ENCODE peak calls at places on chromosomes 5 and 9, in five cellular contexts. One of them, this sample, is unnamed.

GRCh38 chr5:111551569-111552275 is 39.4 kb upstream of the STARD4 start:
- DNase-seq in neuronal stem cell: no peak
- DNase-seq in IMR-90: no peak
- DNase-seq in mesenchymal stem cell: peak; percentile 52
- DNase-seq in H9: no peak
- DNase-seq in this sample: peak; percentile 68

GRCh38 chr5:95842955-95843544 is 20.5 kb upstream of the GLRX start:
- DNase-seq in neuronal stem cell: no peak
- DNase-seq in IMR-90: peak; percentile 75
- DNase-seq in mesenchymal stem cell: peak; percentile 94
- DNase-seq in H9: peak; percentile 57
- DNase-seq in this sample: peak; percentile 90

GRCh38 chr5:16800477-16800876 is 135.6 kb downstream of the MYO10 start:
- DNase-seq in neuronal stem cell: no peak
- DNase-seq in IMR-90: no peak
- DNase-seq in mesenchymal stem cell: no peak
- DNase-seq in H9: no peak
- DNase-seq in this sample: no peak

GRCh38 chr9:108599571-108599970 is 256.2 kb downstream of the ACTL7B start:
- DNase-seq in neuronal stem cell: no peak
- DNase-seq in IMR-90: no peak
- DNase-seq in mesenchymal stem cell: no peak
- DNase-seq in H9: no peak
- DNase-seq in this sample: no peak

GRCh38 chr9:99822596-99823391 is 1.1 kb downstream of the NR4A3 start:
- DNase-seq in neuronal stem cell: peak; percentile 69
- DNase-seq in IMR-90: peak; percentile 51
- DNase-seq in mesenchymal stem cell: peak; percentile 81
- DNase-seq in H9: peak; percentile 81
- DNase-seq in this sample: peak; percentile 89

GRCh38 chr9:19201899-19202891 is 28.3 kb upstream of the DENND4C start:
- DNase-seq in neuronal stem cell: no peak
- DNase-seq in IMR-90: no peak
- DNase-seq in mesenchymal stem cell: peak; percentile 23
- DNase-seq in H9: peak; percentile 32
- DNase-seq in this sample: peak; percentile 97

GRCh38 chr5:8930021-8930420 is 615.9 kb downstream of the SEMA5A start:
- DNase-seq in neuronal stem cell: no peak
- DNase-seq in IMR-90: no peak
- DNase-seq in mesenchymal stem cell: no peak
- DNase-seq in H9: no peak
- DNase-seq in this sample: no peak

GRCh38 chr5:115543365-115543700 is 1.2 kb downstream of the FEM1C start:
- DNase-seq in neuronal stem cell: no peak
- DNase-seq in IMR-90: no peak
- DNase-seq in mesenchymal stem cell: peak; percentile 26
- DNase-seq in H9: no peak
- DNase-seq in this sample: no peak

GRCh38 chr5:17898766-17899165 is 264.5 kb downstream of the TAF11L14 start:
- DNase-seq in neuronal stem cell: no peak
- DNase-seq in IMR-90: no peak
- DNase-seq in mesenchymal stem cell: no peak
- DNase-seq in H9: no peak
- DNase-seq in this sample: no peak

GRCh38 chr5:14322437-14323187 is 179.5 kb downstream of the TRIO start:
- DNase-seq in neuronal stem cell: no peak
- DNase-seq in IMR-90: no peak
- DNase-seq in mesenchymal stem cell: no peak
- DNase-seq in H9: no peak
- DNase-seq in this sample: peak; percentile 52

GRCh38 chr5:58635416-58635815 is 52.5 kb downstream of the RAB3C start:
- DNase-seq in neuronal stem cell: no peak
- DNase-seq in IMR-90: no peak
- DNase-seq in mesenchymal stem cell: no peak
- DNase-seq in H9: no peak
- DNase-seq in this sample: no peak

GRCh38 chr9:28735943-28736342 is 1162.7 kb upstream of the C9orf72 start:
- DNase-seq in neuronal stem cell: no peak
- DNase-seq in IMR-90: no peak
- DNase-seq in mesenchymal stem cell: no peak
- DNase-seq in H9: no peak
- DNase-seq in this sample: no peak

GRCh38 chr9:91360551-91361293 is 996 bp downstream of the AUH start:
- DNase-seq in neuronal stem cell: peak; percentile 15
- DNase-seq in IMR-90: no peak
- DNase-seq in mesenchymal stem cell: peak; percentile 22
- DNase-seq in H9: no peak
- DNase-seq in this sample: peak; percentile 84

GRCh38 chr5:132386644-132387286 is 17.3 kb downstream of the SLC22A5 start:
- DNase-seq in neuronal stem cell: peak; percentile 45
- DNase-seq in IMR-90: peak; percentile 71
- DNase-seq in mesenchymal stem cell: peak; percentile 82
- DNase-seq in H9: peak; percentile 77
- DNase-seq in this sample: peak; percentile 72

GRCh38 chr5:122078116-122078865 is at the start of gene LOX:
- DNase-seq in neuronal stem cell: peak; percentile 49
- DNase-seq in IMR-90: peak; percentile 98
- DNase-seq in mesenchymal stem cell: peak; percentile 94
- DNase-seq in H9: peak; percentile 50
- DNase-seq in this sample: peak; percentile 65

GRCh38 chr5:68533571-68534051 is 318.1 kb downstream of the PIK3R1 start:
- DNase-seq in neuronal stem cell: no peak
- DNase-seq in IMR-90: no peak
- DNase-seq in mesenchymal stem cell: no peak
- DNase-seq in H9: no peak
- DNase-seq in this sample: no peak

GRCh38 chr9:85726737-85727136 is 15.0 kb downstream of the AGTPBP1 start:
- DNase-seq in neuronal stem cell: no peak
- DNase-seq in IMR-90: no peak
- DNase-seq in mesenchymal stem cell: no peak
- DNase-seq in H9: no peak
- DNase-seq in this sample: no peak

GRCh38 chr5:104241051-104241450 is 678.5 kb upstream of the NUDT12 start:
- DNase-seq in neuronal stem cell: no peak
- DNase-seq in IMR-90: no peak
- DNase-seq in mesenchymal stem cell: no peak
- DNase-seq in H9: no peak
- DNase-seq in this sample: no peak

GRCh38 chr9:16744386-16744785 is 126.1 kb downstream of the BNC2 start:
- DNase-seq in neuronal stem cell: no peak
- DNase-seq in IMR-90: peak; percentile 58
- DNase-seq in mesenchymal stem cell: peak; percentile 53
- DNase-seq in H9: no peak
- DNase-seq in this sample: no peak

GRCh38 chr9:135346438-135347050 is 133.0 kb upstream of the PPP1R26 start:
- DNase-seq in neuronal stem cell: no peak
- DNase-seq in IMR-90: no peak
- DNase-seq in mesenchymal stem cell: no peak
- DNase-seq in H9: no peak
- DNase-seq in this sample: no peak

DNA sequence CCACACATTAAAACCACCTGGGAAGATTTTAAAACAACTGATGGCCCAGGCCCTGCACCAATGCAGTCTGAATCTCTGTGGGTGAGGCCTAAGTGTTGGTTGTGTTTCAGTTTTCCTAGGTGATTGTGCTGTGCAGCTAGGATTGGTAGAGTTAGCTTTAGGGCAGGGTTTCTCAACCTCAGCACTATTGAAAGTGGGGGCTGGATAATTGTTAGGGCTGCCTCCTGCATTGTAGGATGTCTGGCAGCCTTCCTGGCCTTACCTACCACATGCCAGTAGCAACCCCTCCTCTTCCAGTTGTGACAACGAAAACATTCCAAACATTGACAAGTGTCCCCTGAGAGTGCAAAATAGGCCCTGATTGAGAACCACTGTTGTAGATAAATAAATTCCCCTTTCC is 337.0 kb downstream of the KIAA0825 start:
- DNase-seq in neuronal stem cell: no peak
- DNase-seq in IMR-90: no peak
- DNase-seq in mesenchymal stem cell: no peak
- DNase-seq in H9: no peak
- DNase-seq in this sample: peak; percentile 93
- H2BK5ac ChIP-seq in neuronal stem cell: no peak overlapping the region
- H2BK5ac ChIP-seq in IMR-90: no peak overlapping the region
- H2BK5ac ChIP-seq in mesenchymal stem cell: no peak overlapping the region
- H2BK5ac ChIP-seq in H9: no peak overlapping the region
- H2BK5ac ChIP-seq in this sample: no peak overlapping the region

DNA sequence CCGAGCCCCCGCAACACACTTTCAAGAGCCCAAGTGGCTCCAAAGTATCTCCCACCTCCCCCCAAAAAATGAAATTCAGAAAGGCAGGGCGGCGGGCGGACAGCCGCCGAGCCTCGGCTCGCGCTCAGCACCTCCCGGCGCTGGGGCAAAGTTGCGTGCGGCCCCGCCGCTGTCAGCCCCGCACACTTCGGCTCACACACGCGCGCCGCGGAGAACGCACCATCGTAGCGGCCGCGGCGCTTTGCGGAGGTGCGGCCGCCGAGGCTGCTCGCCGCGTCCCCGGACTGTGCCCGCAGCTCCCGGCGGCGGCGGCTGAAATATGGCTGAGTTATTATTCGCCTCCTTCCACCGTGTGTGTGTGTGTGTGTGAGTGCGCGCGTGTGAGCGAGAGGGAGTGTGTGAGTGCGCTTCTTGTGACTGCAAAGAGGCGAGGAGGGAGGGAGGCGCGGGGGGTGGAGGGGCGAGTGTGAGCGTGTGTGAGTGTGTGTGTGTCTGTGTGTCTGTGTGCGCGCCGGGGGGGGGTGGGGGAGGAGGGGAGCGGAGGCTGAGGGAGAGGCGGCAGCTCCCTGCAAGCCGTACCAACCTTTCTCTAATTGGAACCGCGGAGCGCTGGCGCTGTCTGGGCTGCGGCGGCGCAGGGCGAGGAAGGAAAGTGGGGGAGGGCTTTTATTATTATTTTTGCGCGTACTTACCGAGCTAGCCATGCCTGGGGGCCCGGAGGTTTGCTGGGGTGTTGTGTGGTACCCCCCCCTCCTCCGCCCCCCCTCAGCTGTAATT is 558 bp downstream of the MLLT3 start:
- DNase-seq in neuronal stem cell: peak; percentile 72
- DNase-seq in IMR-90: peak; percentile 70
- DNase-seq in mesenchymal stem cell: peak; percentile 82
- DNase-seq in H9: peak; percentile 69
- DNase-seq in this sample: peak; percentile 62
- H3K4ac ChIP-seq in neuronal stem cell: no peak overlapping the region
- H3K4ac ChIP-seq in IMR-90: peak overlapping the region; percentile 72
- H3K4ac ChIP-seq in mesenchymal stem cell: peak overlapping the region; percentile 84
- H3K4ac ChIP-seq in H9: no peak overlapping the region
- H3K4ac ChIP-seq in this sample: no peak overlapping the region

DNA sequence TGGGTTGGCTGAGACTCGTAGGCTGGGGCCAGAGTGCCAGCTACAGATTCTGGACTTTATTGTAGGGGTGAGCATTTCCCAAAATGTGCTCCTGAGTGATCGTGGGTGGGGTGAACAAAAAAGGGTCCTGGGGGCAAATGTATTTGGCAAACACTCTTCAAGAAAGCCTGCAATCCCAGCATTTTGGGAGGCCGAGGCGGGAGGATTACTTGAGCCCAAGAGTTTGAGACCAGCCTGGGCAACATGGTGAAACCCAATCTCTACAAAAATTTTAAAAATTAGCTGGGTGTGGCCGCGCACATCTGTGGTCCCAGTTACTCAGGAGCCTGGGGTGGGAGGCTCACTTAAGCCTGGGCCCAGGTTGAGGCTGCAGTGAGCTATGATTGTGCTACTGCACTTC is 55.5 kb upstream of the CDKN2AIPNL start:
- DNase-seq in neuronal stem cell: no peak
- DNase-seq in IMR-90: no peak
- DNase-seq in mesenchymal stem cell: no peak
- DNase-seq in H9: no peak
- DNase-seq in this sample: no peak
- H2BK5ac ChIP-seq in neuronal stem cell: no peak overlapping the region
- H2BK5ac ChIP-seq in IMR-90: peak overlapping the region; percentile 29
- H2BK5ac ChIP-seq in mesenchymal stem cell: no peak overlapping the region
- H2BK5ac ChIP-seq in H9: no peak overlapping the region
- H2BK5ac ChIP-seq in this sample: peak overlapping the region; percentile 79

DNA sequence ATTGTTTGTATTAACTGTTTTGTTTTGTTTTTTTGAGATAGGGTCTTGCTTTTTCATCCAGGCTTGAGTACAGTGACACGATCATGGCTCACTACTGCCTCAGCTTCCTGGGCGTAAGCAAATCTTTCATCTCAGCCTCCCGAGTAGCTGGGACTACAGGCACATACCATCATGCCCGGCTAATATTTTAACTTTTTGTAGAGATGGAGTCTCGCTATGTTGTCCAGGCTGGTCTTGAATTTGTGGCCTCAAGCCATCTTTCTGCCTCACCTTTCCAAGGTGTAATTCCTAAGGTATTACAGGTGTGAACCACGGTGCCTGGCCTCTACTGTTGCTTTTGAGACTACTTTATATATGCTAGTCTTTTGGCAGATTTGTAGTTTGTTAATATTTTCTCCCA is 8.4 kb downstream of the RCL1 start:
- DNase-seq in neuronal stem cell: no peak
- DNase-seq in IMR-90: no peak
- DNase-seq in mesenchymal stem cell: no peak
- DNase-seq in H9: no peak
- DNase-seq in this sample: no peak
- H3K4ac ChIP-seq in neuronal stem cell: no peak overlapping the region
- H3K4ac ChIP-seq in IMR-90: no peak overlapping the region
- H3K4ac ChIP-seq in mesenchymal stem cell: no peak overlapping the region
- H3K4ac ChIP-seq in H9: no peak overlapping the region
- H3K4ac ChIP-seq in this sample: no peak overlapping the region

DNA sequence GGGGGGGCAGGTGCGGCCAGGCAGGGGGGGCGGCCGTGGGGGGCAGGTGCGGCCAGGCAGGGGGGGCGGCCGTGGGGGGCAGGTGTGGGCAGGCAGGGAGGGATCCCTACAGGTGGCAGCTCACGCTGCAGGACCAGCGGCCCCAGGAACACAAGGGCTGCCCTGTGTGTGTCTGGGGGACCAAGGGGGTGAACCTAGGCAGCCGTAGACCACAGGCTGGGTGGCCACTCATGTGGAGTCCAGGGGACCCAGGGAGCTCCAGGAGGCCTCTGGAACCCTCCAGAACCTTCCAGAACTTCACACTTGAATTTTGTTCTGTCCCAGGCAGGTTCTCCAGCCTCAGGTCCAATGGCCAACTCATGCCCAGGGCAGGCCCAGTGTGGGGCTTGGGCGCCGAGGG is 51.6 kb upstream of the EGFL7 start:
- DNase-seq in neuronal stem cell: no peak
- DNase-seq in IMR-90: no peak
- DNase-seq in mesenchymal stem cell: no peak
- DNase-seq in H9: no peak
- DNase-seq in this sample: no peak
- H2BK5ac ChIP-seq in neuronal stem cell: peak overlapping the region; percentile 84
- H2BK5ac ChIP-seq in IMR-90: no peak overlapping the region
- H2BK5ac ChIP-seq in mesenchymal stem cell: no peak overlapping the region
- H2BK5ac ChIP-seq in H9: no peak overlapping the region
- H2BK5ac ChIP-seq in this sample: no peak overlapping the region

GRCh38 chr9:113012492-113012891 is 500 bp upstream of the ZNF883 start:
- DNase-seq in neuronal stem cell: no peak
- DNase-seq in IMR-90: no peak
- DNase-seq in mesenchymal stem cell: no peak
- DNase-seq in H9: no peak
- DNase-seq in this sample: no peak

GRCh38 chr9:113011911-113012381 is at the start of gene ZNF883:
- DNase-seq in neuronal stem cell: peak; percentile 48
- DNase-seq in IMR-90: peak; percentile 55
- DNase-seq in mesenchymal stem cell: peak; percentile 46
- DNase-seq in H9: peak; percentile 82
- DNase-seq in this sample: peak; percentile 87
- H3K4ac ChIP-seq in neuronal stem cell: no peak within 1 kb of the TSS
- H3K4ac ChIP-seq in IMR-90: no peak within 1 kb of the TSS
- H3K4ac ChIP-seq in mesenchymal stem cell: no peak within 1 kb of the TSS
- H3K4ac ChIP-seq in H9: no peak within 1 kb of the TSS
- H3K4ac ChIP-seq in this sample: no peak within 1 kb of the TSS

This sample was measured in mesendoderm.